ENCODE peak calls at places on chromosomes 7 and 10, in ten cellular contexts. K, U, T, L, S, M, Y, W, G and H are unnamed samples.

GRCh38 chr10:82982110-82982608 is 1107.2 kb downstream of the NRG3 start:
- DNase-seq in K (peak), U (no peak), T (no peak), L (no peak), S (no peak), M (peak), Y (peak), W (no peak), G (no peak), H (no peak)

GRCh38 chr7:135661311-135662122 is 797 bp upstream of the STMP1 start:
- DNase-seq in K (no peak), U (no peak), T (no peak), L (no peak), S (no peak), M (no peak), Y (no peak), W (no peak), G (peak), H (no peak)

GRCh38 chr10:70964281-70964680 is 75.9 kb upstream of the PCBD1 start:
- DNase-seq in K (no peak), U (no peak), T (no peak), L (no peak), S (no peak), M (no peak), Y (no peak), W (no peak), G (no peak), H (no peak)

GRCh38 chr7:80520199-80520598 is 8.3 kb upstream of the GNAT3 start:
- DNase-seq in K (no peak), U (no peak), T (no peak), L (no peak), S (no peak), M (peak), Y (no peak), W (no peak), G (no peak), H (no peak)

GRCh38 chr7:44541-44896 is 147.9 kb upstream of the FAM20C start:
- DNase-seq in K (no peak), U (no peak), T (no peak), L (no peak), S (no peak), M (no peak), Y (no peak), W (no peak), G (no peak), H (no peak)

GRCh38 chr10:42990721-42991441 is 86.0 kb upstream of the RET start:
- DNase-seq in K (no peak), U (no peak), T (no peak), L (no peak), S (no peak), M (no peak), Y (no peak), W (no peak), G (no peak), H (no peak)

GRCh38 chr10:30917790-30918189 is 113.9 kb downstream of the ZNF438 start:
- DNase-seq in K (no peak), U (no peak), T (no peak), L (no peak), S (no peak), M (no peak), Y (no peak), W (no peak), G (no peak), H (no peak)

GRCh38 chr10:104300736-104301292 is 31.8 kb downstream of the GSTO2 start:
- DNase-seq in K (peak), U (no peak), T (no peak), L (no peak), S (no peak), M (peak), Y (peak), W (peak), G (no peak), H (peak)

GRCh38 chr7:130881091-130881798 is 147.2 kb upstream of the KLF14 start:
- DNase-seq in K (no peak), U (no peak), T (no peak), L (no peak), S (no peak), M (no peak), Y (no peak), W (no peak), G (no peak), H (no peak)

GRCh38 chr7:76278540-76278939 is 23.9 kb upstream of the HSPB1 start:
- DNase-seq in K (no peak), U (no peak), T (no peak), L (no peak), S (no peak), M (peak), Y (no peak), W (no peak), G (no peak), H (peak)

GRCh38 chr10:44010873-44011602 is 362.4 kb upstream of the ZNF32 start:
- DNase-seq in K (peak), U (peak), T (no peak), L (no peak), S (no peak), M (peak), Y (no peak), W (peak), G (no peak), H (no peak)

GRCh38 chr10:76282122-76283030 is 851.0 kb downstream of the LRMDA start:
- DNase-seq in K (no peak), U (no peak), T (no peak), L (no peak), S (no peak), M (no peak), Y (no peak), W (no peak), G (no peak), H (peak)

GRCh38 chr10:110522365-110522988 is 24.8 kb downstream of the DUSP5 start:
- DNase-seq in K (no peak), U (no peak), T (no peak), L (no peak), S (no peak), M (peak), Y (no peak), W (no peak), G (no peak), H (no peak)

GRCh38 chr10:13105184-13105583 is 5.2 kb downstream of the OPTN start:
- DNase-seq in K (peak), U (no peak), T (no peak), L (no peak), S (no peak), M (peak), Y (no peak), W (no peak), G (no peak), H (no peak)

GRCh38 chr7:51278797-51279196 is 37.8 kb downstream of the COBL start:
- DNase-seq in K (no peak), U (no peak), T (no peak), L (no peak), S (no peak), M (no peak), Y (no peak), W (no peak), G (no peak), H (no peak)

GRCh38 chr7:55964802-55965470 is 551 bp downstream of the NIPSNAP2 start:
- DNase-seq in K (peak), U (peak), T (no peak), L (peak), S (peak), M (peak), Y (peak), W (peak), G (peak), H (peak)